ENCODE peak calls at places on chromosome 11, in six cellular contexts. I, G, C, W, B and X are unnamed samples.

GRCh38 chr11:71489311-71490043 is 36.5 kb downstream of the NADSYN1 start:
- DNase-seq in I (peak; percentile 80), G (no peak), C (no peak), W (peak; percentile 35), B (no peak), X (peak; percentile 20)

GRCh38 chr11:46710821-46711269 is 8.2 kb upstream of the F2 start:
- DNase-seq in I (peak; percentile 97), G (peak; percentile 93), C (peak; percentile 96), W (peak; percentile 95), B (no peak), X (peak; percentile 50)

GRCh38 chr11:2789331-2789730 is 89.5 kb upstream of the KCNQ1OT1 start:
- DNase-seq in I (no peak), G (no peak), C (no peak), W (no peak), B (peak; percentile 7), X (peak; percentile 7)

GRCh38 chr11:2989551-2989950 is 2.6 kb downstream of the NAP1L4 start:
- DNase-seq in I (no peak), G (no peak), C (no peak), W (no peak), B (no peak), X (no peak)

GRCh38 chr11:113877673-113878060 is 2.3 kb upstream of the USP28 start:
- DNase-seq in I (no peak), G (no peak), C (no peak), W (no peak), B (no peak), X (no peak)

GRCh38 chr11:74311352-74311926 is at the start of gene P4HA3:
- DNase-seq in I (peak; percentile 55), G (peak; percentile 77), C (no peak), W (peak; percentile 68), B (peak; percentile 29), X (peak; percentile 61)

GRCh38 chr11:120738516-120739046 is 227.0 kb downstream of the GRIK4 start:
- DNase-seq in I (no peak), G (no peak), C (no peak), W (no peak), B (no peak), X (no peak)

GRCh38 chr11:72747456-72747855 is 4.8 kb downstream of the ARAP1 start:
- DNase-seq in I (no peak), G (no peak), C (no peak), W (no peak), B (no peak), X (no peak)

GRCh38 chr11:86814775-86815174 is 14.4 kb downstream of the PRSS23 start:
- DNase-seq in I (peak; percentile 45), G (peak; percentile 22), C (no peak), W (peak; percentile 42), B (no peak), X (no peak)

GRCh38 chr11:72739240-72740059 is 12.8 kb downstream of the ARAP1 start:
- DNase-seq in I (no peak), G (no peak), C (no peak), W (no peak), B (no peak), X (no peak)

GRCh38 chr11:89491141-89491690 is at the start of gene NOX4:
- DNase-seq in I (peak; percentile 67), G (peak; percentile 31), C (peak; percentile 9), W (peak; percentile 61), B (no peak), X (peak; percentile 76)

GRCh38 chr11:102138677-102139076 is 28.4 kb downstream of the YAP1 start:
- DNase-seq in I (peak; percentile 65), G (peak; percentile 56), C (no peak), W (peak; percentile 63), B (no peak), X (no peak)

GRCh38 chr11:44750440-44751005 is 23.8 kb downstream of the TSPAN18 start:
- DNase-seq in I (no peak), G (no peak), C (no peak), W (no peak), B (no peak), X (no peak)

GRCh38 chr11:95716266-95716665 is 73.3 kb downstream of the FAM76B start:
- DNase-seq in I (peak; percentile 48), G (no peak), C (no peak), W (no peak), B (no peak), X (no peak)

GRCh38 chr11:131533164-131533563 is 162.7 kb downstream of the NTM start:
- DNase-seq in I (no peak), G (no peak), C (no peak), W (no peak), B (no peak), X (no peak)

GRCh38 chr11:43567396-43567975 is 113.1 kb upstream of the HSD17B12 start:
- DNase-seq in I (peak; percentile 83), G (peak; percentile 74), C (no peak), W (peak; percentile 69), B (no peak), X (no peak)

GRCh38 chr11:63670077-63670737 is 969 bp downstream of the ATL3 start:
- DNase-seq in I (peak; percentile 49), G (peak; percentile 8), C (no peak), W (peak; percentile 38), B (no peak), X (no peak)

GRCh38 chr11:9573054-9573774 is at the start of gene WEE1:
- DNase-seq in I (peak; percentile 99), G (peak; percentile 96), C (peak; percentile 98), W (peak; percentile 99), B (peak; percentile 95), X (peak; percentile 99)

GRCh38 chr11:57499413-57499982 is 16.0 kb downstream of the SLC43A1 start:
- DNase-seq in I (peak; percentile 97), G (peak; percentile 99), C (peak; percentile 70), W (peak; percentile 98), B (peak; percentile 22), X (peak; percentile 99)

GRCh38 chr11:115168229-115168671 is 336.0 kb downstream of the CADM1 start:
- DNase-seq in I (no peak), G (peak; percentile 56), C (no peak), W (no peak), B (no peak), X (no peak)

GRCh38 chr11:64334764-64335741 is 5.0 kb upstream of the CCDC88B start:
- DNase-seq in I (peak; percentile 84), G (peak; percentile 94), C (peak; percentile 91), W (peak; percentile 75), B (no peak), X (no peak)

GRCh38 chr11:104332110-104332509 is 168.2 kb upstream of the PDGFD start:
- DNase-seq in I (peak; percentile 35), G (no peak), C (no peak), W (no peak), B (no peak), X (no peak)

GRCh38 chr11:121237686-121238658 is 54.6 kb upstream of the SC5D start:
- DNase-seq in I (peak; percentile 58), G (no peak), C (peak; percentile 38), W (peak; percentile 57), B (no peak), X (no peak)

GRCh38 chr11:64564947-64565889 is 25.8 kb upstream of the SLC22A12 start:
- DNase-seq in I (no peak), G (no peak), C (no peak), W (no peak), B (no peak), X (no peak)

GRCh38 chr11:103920449-103920848 is 116.0 kb upstream of the DDI1 start:
- DNase-seq in I (peak; percentile 64), G (peak; percentile 21), C (no peak), W (no peak), B (no peak), X (no peak)

GRCh38 chr11:64001552-64002427 is 15.6 kb downstream of the OTUB1 start:
- DNase-seq in I (peak; percentile 49), G (no peak), C (no peak), W (peak; percentile 74), B (no peak), X (no peak)

GRCh38 chr11:9396752-9397151 is 12.3 kb downstream of the IPO7 start:
- DNase-seq in I (no peak), G (no peak), C (no peak), W (no peak), B (no peak), X (no peak)

GRCh38 chr11:77361184-77361583 is 59.7 kb upstream of the GDPD4 start:
- DNase-seq in I (peak; percentile 68), G (peak; percentile 42), C (peak; percentile 71), W (peak; percentile 29), B (no peak), X (no peak)

GRCh38 chr11:76215946-76216345 is 9.6 kb upstream of the WNT11 start:
- DNase-seq in I (no peak), G (peak; percentile 87), C (peak; percentile 58), W (no peak), B (no peak), X (no peak)